ENCODE peak calls at places on chromosome X, in five cellular contexts. A is anterior cingulate cortex, S is choroid plexus epithelial cell, V is NCI-H526, N is Calu3. K is an unnamed sample.

GRCh38 chrX:42673411-42673810 is 104.6 kb downstream of the PPP1R2C start:
- DNase-seq in A (no peak), S (no peak), V (no peak), N (no peak), K (no peak)

GRCh38 chrX:130825509-130825908 is 77.5 kb downstream of the ENOX2 start:
- DNase-seq in A (no peak), S (no peak), V (no peak), N (no peak), K (no peak)

GRCh38 chrX:49203536-49203935 is 3.5 kb upstream of the SYP start:
- DNase-seq in A (no peak), S (no peak), V (no peak), N (no peak), K (no peak)

GRCh38 chrX:46582964-46583363 is 9.4 kb downstream of the CHST7 start:
- DNase-seq in A (no peak), S (peak; percentile 90), V (no peak), N (no peak), K (no peak)

GRCh38 chrX:56232221-56233082 is at the start of gene KLF8:
- DNase-seq in A (peak; percentile 0), S (no peak), V (peak; percentile 24), N (peak; percentile 21), K (peak; percentile 28)

GRCh38 chrX:129791336-129791735 is 11.6 kb downstream of the SASH3 start:
- DNase-seq in A (no peak), S (no peak), V (no peak), N (no peak), K (no peak)

GRCh38 chrX:15343075-15343476 is 7.8 kb upstream of the PIGA start:
- DNase-seq in A (no peak), S (no peak), V (no peak), N (peak; percentile 8), K (peak; percentile 12)

GRCh38 chrX:8504451-8504850 is 39.8 kb downstream of the VCX3B start:
- DNase-seq in A (no peak), S (peak; percentile 35), V (no peak), N (no peak), K (no peak)

GRCh38 chrX:120790118-120790517 is 85.5 kb downstream of the CT47B1 start:
- DNase-seq in A (no peak), S (peak; percentile 86), V (peak; percentile 59), N (peak; percentile 16), K (peak; percentile 53)

GRCh38 chrX:45140812-45141211 is 59.9 kb downstream of the DIPK2B start:
- DNase-seq in A (no peak), S (no peak), V (no peak), N (no peak), K (no peak)